ENCODE peak calls at places on chromosomes 13 and 19, in four cellular contexts. One of them, this sample, is unnamed.
A peak's percentile ranks its signal among the peaks of the same experiment; 100 is the strongest.

GRCh38 chr13:48158290-48158689 is 63.4 kb upstream of the MED4 start:
- DNase-seq in Peyer's patch: no peak
- DNase-seq in BJ: no peak
- DNase-seq in epithelial cell of esophagus: peak; percentile 86
- DNase-seq in this sample: no peak

GRCh38 chr13:44816701-44817684 is 172.3 kb downstream of the NUFIP1 start:
- DNase-seq in Peyer's patch: no peak
- DNase-seq in BJ: no peak
- DNase-seq in epithelial cell of esophagus: peak; percentile 57
- DNase-seq in this sample: no peak

GRCh38 chr13:80716610-80717081 is 375.7 kb upstream of the SPRY2 start:
- DNase-seq in Peyer's patch: no peak
- DNase-seq in BJ: no peak
- DNase-seq in epithelial cell of esophagus: peak; percentile 37
- DNase-seq in this sample: no peak

GRCh38 chr19:47641891-47642485 is 33.1 kb downstream of the BICRA start:
- DNase-seq in Peyer's patch: no peak
- DNase-seq in BJ: no peak
- DNase-seq in epithelial cell of esophagus: peak; percentile 59
- DNase-seq in this sample: no peak

GRCh38 chr13:110209950-110210603 is 96.9 kb downstream of the COL4A1 start:
- DNase-seq in Peyer's patch: no peak
- DNase-seq in BJ: no peak
- DNase-seq in epithelial cell of esophagus: peak; percentile 94
- DNase-seq in this sample: no peak

GRCh38 chr13:104553156-104553555 is 1486.9 kb upstream of the SLC10A2 start:
- DNase-seq in Peyer's patch: no peak
- DNase-seq in BJ: no peak
- DNase-seq in epithelial cell of esophagus: no peak
- DNase-seq in this sample: no peak

GRCh38 chr19:1293782-1294621 is 8.3 kb downstream of the EFNA2 start:
- DNase-seq in Peyer's patch: no peak
- DNase-seq in BJ: no peak
- DNase-seq in epithelial cell of esophagus: no peak
- DNase-seq in this sample: no peak

GRCh38 chr13:98285317-98285716 is 108.2 kb upstream of the RNF113B start:
- DNase-seq in Peyer's patch: no peak
- DNase-seq in BJ: no peak
- DNase-seq in epithelial cell of esophagus: peak; percentile 35
- DNase-seq in this sample: peak; percentile 72

GRCh38 chr19:45428385-45429231 is 4.9 kb upstream of the ERCC1 start:
- DNase-seq in Peyer's patch: no peak
- DNase-seq in BJ: no peak
- DNase-seq in epithelial cell of esophagus: no peak
- DNase-seq in this sample: peak; percentile 38

GRCh38 chr13:28750187-28751045 is 31.6 kb upstream of the SLC46A3 start:
- DNase-seq in Peyer's patch: no peak
- DNase-seq in BJ: no peak
- DNase-seq in epithelial cell of esophagus: peak; percentile 54
- DNase-seq in this sample: no peak

GRCh38 chr13:40666905-40667621 is 622 bp upstream of the FOXO1 start:
- DNase-seq in Peyer's patch: peak; percentile 67
- DNase-seq in BJ: no peak
- DNase-seq in epithelial cell of esophagus: no peak
- DNase-seq in this sample: no peak

GRCh38 chr13:110869231-110869804 is 45.6 kb downstream of the ANKRD10 start:
- DNase-seq in Peyer's patch: no peak
- DNase-seq in BJ: no peak
- DNase-seq in epithelial cell of esophagus: no peak
- DNase-seq in this sample: no peak

GRCh38 chr19:507286-508203 is at the start of gene TPGS1:
- DNase-seq in Peyer's patch: peak; percentile 94
- DNase-seq in BJ: no peak
- DNase-seq in epithelial cell of esophagus: peak; percentile 75
- DNase-seq in this sample: peak; percentile 94

GRCh38 chr19:13152854-13153626 is 2.8 kb downstream of the IER2 start:
- DNase-seq in Peyer's patch: peak; percentile 97
- DNase-seq in BJ: peak; percentile 54
- DNase-seq in epithelial cell of esophagus: peak; percentile 93
- DNase-seq in this sample: peak; percentile 96

GRCh38 chr13:44927953-44928352 is 61.3 kb downstream of the NUFIP1 start:
- DNase-seq in Peyer's patch: no peak
- DNase-seq in BJ: no peak
- DNase-seq in epithelial cell of esophagus: no peak
- DNase-seq in this sample: no peak

GRCh38 chr19:19321143-19321577 is 531 bp downstream of the MAU2 start:
- DNase-seq in Peyer's patch: no peak
- DNase-seq in BJ: no peak
- DNase-seq in epithelial cell of esophagus: no peak
- DNase-seq in this sample: peak; percentile 33

GRCh38 chr13:27556109-27556508 is 64.2 kb downstream of the LNX2 start:
- DNase-seq in Peyer's patch: no peak
- DNase-seq in BJ: no peak
- DNase-seq in epithelial cell of esophagus: no peak
- DNase-seq in this sample: no peak

GRCh38 chr19:806815-807421 is 9.7 kb downstream of the PTBP1 start:
- DNase-seq in Peyer's patch: no peak
- DNase-seq in BJ: no peak
- DNase-seq in epithelial cell of esophagus: no peak
- DNase-seq in this sample: no peak

GRCh38 chr19:55657004-55657747 is 2.3 kb downstream of the U2AF2 start:
- DNase-seq in Peyer's patch: no peak
- DNase-seq in BJ: no peak
- DNase-seq in epithelial cell of esophagus: peak; percentile 45
- DNase-seq in this sample: no peak
- H3K4me3 ChIP-seq in Peyer's patch: peak overlapping the region; percentile 99
- H3K4me3 ChIP-seq in BJ: peak overlapping the region; percentile 97
- H3K4me3 ChIP-seq in epithelial cell of esophagus: peak overlapping the region; percentile 86
- H3K4me3 ChIP-seq in this sample: no peak overlapping the region

GRCh38 chr19:58477871-58478270 is 1.7 kb downstream of the ZNF446 start:
- DNase-seq in Peyer's patch: no peak
- DNase-seq in BJ: no peak
- DNase-seq in epithelial cell of esophagus: no peak
- DNase-seq in this sample: no peak

GRCh38 chr19:58474997-58475713 is 997 bp upstream of the ZNF446 start:
- DNase-seq in Peyer's patch: no peak
- DNase-seq in BJ: no peak
- DNase-seq in epithelial cell of esophagus: no peak
- DNase-seq in this sample: no peak

GRCh38 chr19:58476498-58477015 is 405 bp downstream of the ZNF446 start:
- DNase-seq in Peyer's patch: no peak
- DNase-seq in BJ: no peak
- DNase-seq in epithelial cell of esophagus: no peak
- DNase-seq in this sample: no peak

GRCh38 chr19:58475714-58476497 is at the start of gene ZNF446:
- DNase-seq in Peyer's patch: peak; percentile 97
- DNase-seq in BJ: peak; percentile 84
- DNase-seq in epithelial cell of esophagus: peak; percentile 98
- DNase-seq in this sample: peak; percentile 95

DNA sequence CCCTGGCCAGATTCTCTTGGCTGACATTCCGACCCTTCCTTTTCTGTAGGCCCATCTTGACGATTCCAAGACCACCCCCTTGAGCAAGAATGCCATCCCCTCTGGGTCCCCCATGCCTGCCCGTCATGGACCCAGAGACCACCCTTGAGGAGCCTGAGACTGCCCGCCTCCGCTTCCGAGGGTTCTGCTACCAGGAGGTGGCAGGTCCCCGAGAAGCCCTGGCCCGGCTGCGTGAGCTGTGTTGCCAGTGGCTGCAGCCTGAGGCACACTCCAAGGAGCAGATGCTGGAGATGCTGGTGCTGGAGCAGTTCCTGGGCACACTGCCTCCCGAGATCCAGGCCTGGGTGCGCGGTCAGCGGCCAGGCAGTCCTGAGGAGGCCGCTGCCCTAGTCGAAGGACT is 978 bp downstream of the ZNF446 start:
- DNase-seq in Peyer's patch: no peak
- DNase-seq in BJ: no peak
- DNase-seq in epithelial cell of esophagus: no peak
- DNase-seq in this sample: no peak
- H3K4me3 ChIP-seq in Peyer's patch: no peak overlapping the region
- H3K4me3 ChIP-seq in BJ: no peak overlapping the region
- H3K4me3 ChIP-seq in epithelial cell of esophagus: no peak overlapping the region
- H3K4me3 ChIP-seq in this sample: peak overlapping the region; percentile 70

GRCh38 chr13:73064991-73065390 is 6.2 kb downstream of the KLF5 start:
- DNase-seq in Peyer's patch: no peak
- DNase-seq in BJ: no peak
- DNase-seq in epithelial cell of esophagus: no peak
- DNase-seq in this sample: no peak
- H3K4me3 ChIP-seq in Peyer's patch: no peak overlapping the region
- H3K4me3 ChIP-seq in BJ: no peak overlapping the region
- H3K4me3 ChIP-seq in epithelial cell of esophagus: peak overlapping the region; percentile 91
- H3K4me3 ChIP-seq in this sample: no peak overlapping the region

GRCh38 chr19:35000647-35001501 is 751 bp downstream of the GRAMD1A start:
- DNase-seq in Peyer's patch: peak; percentile 63
- DNase-seq in BJ: no peak
- DNase-seq in epithelial cell of esophagus: peak; percentile 55
- DNase-seq in this sample: no peak

GRCh38 chr19:35002037-35002535 is 2.0 kb downstream of the GRAMD1A start:
- DNase-seq in Peyer's patch: no peak
- DNase-seq in BJ: no peak
- DNase-seq in epithelial cell of esophagus: no peak
- DNase-seq in this sample: no peak

GRCh38 chr19:34999498-35000337 is at the start of gene GRAMD1A:
- DNase-seq in Peyer's patch: peak; percentile 88
- DNase-seq in BJ: peak; percentile 38
- DNase-seq in epithelial cell of esophagus: peak; percentile 83
- DNase-seq in this sample: peak; percentile 84

GRCh38 chr19:34998777-34999497 is 1.2 kb upstream of the GRAMD1A start:
- DNase-seq in Peyer's patch: no peak
- DNase-seq in BJ: no peak
- DNase-seq in epithelial cell of esophagus: no peak
- DNase-seq in this sample: peak; percentile 49

GRCh38 chr19:35000338-35000646 is 169 bp downstream of the GRAMD1A start:
- DNase-seq in Peyer's patch: no peak
- DNase-seq in BJ: no peak
- DNase-seq in epithelial cell of esophagus: no peak
- DNase-seq in this sample: no peak
- H3K4me3 ChIP-seq in Peyer's patch: peak overlapping the region; percentile 73
- H3K4me3 ChIP-seq in BJ: peak overlapping the region; percentile 87
- H3K4me3 ChIP-seq in epithelial cell of esophagus: peak overlapping the region; percentile 56
- H3K4me3 ChIP-seq in this sample: peak overlapping the region; percentile 78